ENCODE peak calls at places on chromosomes 1 and 21, in nine cellular contexts. V, S, H, T, Z, D, Q, C and L are unnamed samples.

GRCh38 chr1:112840631-112841624 is 115.1 kb downstream of the SLC16A1 start:
- DNase-seq in C (no peak), D (peak; percentile 24), H (no peak), Q (no peak), Z (peak; percentile 48), S (no peak), V (peak; percentile 27), T (no peak), L (peak; percentile 58)

GRCh38 chr1:154812911-154813816 is 56.9 kb downstream of the KCNN3 start:
- DNase-seq in V (no peak), T (no peak), H (peak; percentile 94), S (peak; percentile 18), C (no peak), D (no peak), Q (peak; percentile 52), Z (peak; percentile 60), L (peak; percentile 14)

GRCh38 chr1:237983507-237983906 is 92.8 kb upstream of the ZP4 start:
- DNase-seq in Q (no peak), C (no peak), Z (no peak), T (no peak), V (no peak), H (no peak), D (no peak), S (no peak), L (no peak)

GRCh38 chr21:35988396-35989140 is 71.8 kb downstream of the SETD4 start:
- DNase-seq in Z (no peak), V (no peak), C (no peak), T (no peak), H (no peak), S (no peak), Q (no peak), D (no peak), L (no peak)

GRCh38 chr1:41496080-41497055 is 11.9 kb upstream of the EDN2 start:
- DNase-seq in D (no peak), T (peak; percentile 36), Q (peak; percentile 93), C (no peak), H (peak; percentile 88), S (peak; percentile 83), Z (peak; percentile 91), V (peak; percentile 92), L (peak; percentile 92)

GRCh38 chr1:9784508-9785133 is 39.1 kb downstream of the CLSTN1 start:
- DNase-seq in D (peak; percentile 38), T (no peak), V (peak; percentile 64), Q (no peak), Z (peak; percentile 73), H (peak; percentile 75), S (peak; percentile 68), C (peak; percentile 37), L (peak; percentile 75)

GRCh38 chr1:231390071-231390470 is 32.0 kb downstream of the EGLN1 start:
- DNase-seq in T (no peak), H (peak; percentile 57), S (peak; percentile 73), Z (peak; percentile 78), V (no peak), Q (no peak), C (no peak), D (no peak), L (peak; percentile 64)

GRCh38 chr1:212355230-212355969 is 59.3 kb downstream of the PACC1 start:
- DNase-seq in D (no peak), H (no peak), T (no peak), C (no peak), Q (no peak), V (no peak), Z (no peak), S (peak; percentile 53), L (no peak)

GRCh38 chr1:85061711-85062424 is 13.6 kb upstream of the MCOLN3 start:
- DNase-seq in Z (peak; percentile 99), S (peak; percentile 99), H (peak; percentile 96), D (peak; percentile 71), T (peak; percentile 16), Q (peak; percentile 84), C (peak; percentile 58), V (peak; percentile 92), L (peak; percentile 97)

GRCh38 chr1:19903621-19904020 is 19.8 kb downstream of the PLA2G2E start:
- DNase-seq in V (peak; percentile 95), T (no peak), S (no peak), C (no peak), Q (no peak), H (peak; percentile 76), D (no peak), Z (peak; percentile 38), L (peak; percentile 69)

GRCh38 chr1:211017066-211017691 is 116.8 kb downstream of the KCNH1 start:
- DNase-seq in V (no peak), Z (peak; percentile 30), D (no peak), H (peak; percentile 43), C (no peak), T (no peak), S (peak; percentile 6), Q (no peak), L (no peak)

GRCh38 chr1:228434674-228435073 is 18.0 kb upstream of the TRIM17 start:
- DNase-seq in V (no peak), H (peak; percentile 22), D (no peak), Q (no peak), T (no peak), C (no peak), S (no peak), Z (peak; percentile 14), L (no peak)

GRCh38 chr1:46405204-46405555 is 11.1 kb downstream of the FAAH start:
- DNase-seq in S (no peak), C (no peak), D (no peak), T (no peak), H (no peak), Z (no peak), V (no peak), Q (no peak), L (no peak)

GRCh38 chr1:222161676-222162075 is 386.2 kb downstream of the HHIPL2 start:
- DNase-seq in V (no peak), H (no peak), T (no peak), Z (no peak), S (peak; percentile 21), Q (no peak), C (no peak), D (no peak), L (no peak)

GRCh38 chr1:42922687-42923366 is 35.8 kb downstream of the SLC2A1 start:
- DNase-seq in T (no peak), S (peak; percentile 69), H (peak; percentile 77), V (peak; percentile 85), Z (peak; percentile 88), Q (no peak), C (no peak), D (peak; percentile 53), L (peak; percentile 86)

GRCh38 chr1:33459766-33460543 is 12.5 kb upstream of the ZSCAN20 start:
- DNase-seq in C (no peak), S (peak; percentile 74), H (peak; percentile 39), Q (no peak), T (no peak), Z (peak; percentile 79), V (no peak), D (no peak), L (peak; percentile 80)

GRCh38 chr21:32520885-32521735 is 64.2 kb downstream of the TCP10L start:
- DNase-seq in T (peak; percentile 26), H (peak; percentile 92), Q (peak; percentile 95), Z (peak; percentile 94), S (peak; percentile 97), D (no peak), C (no peak), V (peak; percentile 91), L (peak; percentile 66)

GRCh38 chr1:214423045-214423444 is 128.4 kb downstream of the PTPN14 start:
- DNase-seq in D (no peak), C (no peak), Q (no peak), T (no peak), V (no peak), S (no peak), H (no peak), Z (no peak), L (no peak)

GRCh38 chr1:240093120-240093961 is 1.7 kb downstream of the FMN2 start:
- DNase-seq in C (no peak), D (no peak), Q (no peak), S (no peak), Z (peak; percentile 63), V (no peak), T (no peak), H (no peak), L (no peak)